ENCODE peak calls at places on chromosomes 12 and 14, in five cellular contexts. One of them, this sample, is unnamed.

GRCh38 chr12:64088431-64089349 is 133.4 kb downstream of the KICS2 start:
- DNase-seq in testis: peak; percentile 89
- DNase-seq in thoracic aorta: no peak
- DNase-seq in GM12865: peak; percentile 10
- DNase-seq in transverse colon: peak; percentile 65
- DNase-seq in this sample: no peak

GRCh38 chr12:55057466-55057865 is 37.7 kb downstream of the NEUROD4 start:
- DNase-seq in thoracic aorta: no peak
- DNase-seq in testis: no peak
- DNase-seq in GM12865: no peak
- DNase-seq in transverse colon: no peak
- DNase-seq in this sample: no peak

GRCh38 chr12:127628655-127629054 is 638.3 kb upstream of the TMEM132C start:
- DNase-seq in transverse colon: no peak
- DNase-seq in thoracic aorta: no peak
- DNase-seq in GM12865: no peak
- DNase-seq in testis: no peak
- DNase-seq in this sample: no peak

GRCh38 chr12:2244013-2244861 is 191.4 kb downstream of the CACNA1C start:
- DNase-seq in thoracic aorta: no peak
- DNase-seq in transverse colon: peak; percentile 34
- DNase-seq in GM12865: no peak
- DNase-seq in testis: no peak
- DNase-seq in this sample: no peak

GRCh38 chr12:76444408-76444984 is 96.3 kb upstream of the BBS10 start:
- DNase-seq in GM12865: peak; percentile 1
- DNase-seq in transverse colon: no peak
- DNase-seq in testis: no peak
- DNase-seq in thoracic aorta: no peak
- DNase-seq in this sample: no peak

GRCh38 chr12:85310456-85311076 is 30.5 kb downstream of the ALX1 start:
- DNase-seq in GM12865: peak; percentile 3
- DNase-seq in thoracic aorta: no peak
- DNase-seq in testis: no peak
- DNase-seq in transverse colon: no peak
- DNase-seq in this sample: no peak

GRCh38 chr14:30275604-30276003 is 283.4 kb upstream of the G2E3 start:
- DNase-seq in testis: no peak
- DNase-seq in GM12865: no peak
- DNase-seq in transverse colon: no peak
- DNase-seq in thoracic aorta: no peak
- DNase-seq in this sample: no peak

GRCh38 chr14:95070748-95071435 is 86.4 kb downstream of the DICER1 start:
- DNase-seq in transverse colon: no peak
- DNase-seq in testis: no peak
- DNase-seq in thoracic aorta: no peak
- DNase-seq in GM12865: no peak
- DNase-seq in this sample: no peak

GRCh38 chr14:31559939-31560338 is 1.3 kb upstream of the NUBPL start:
- DNase-seq in thoracic aorta: no peak
- DNase-seq in testis: no peak
- DNase-seq in GM12865: no peak
- DNase-seq in transverse colon: no peak
- DNase-seq in this sample: no peak

GRCh38 chr12:94260017-94260416 is 111.6 kb downstream of the PLXNC1 start:
- DNase-seq in GM12865: no peak
- DNase-seq in testis: no peak
- DNase-seq in transverse colon: no peak
- DNase-seq in thoracic aorta: no peak
- DNase-seq in this sample: no peak

GRCh38 chr14:95128140-95128539 is 29.2 kb downstream of the DICER1 start:
- DNase-seq in transverse colon: no peak
- DNase-seq in testis: no peak
- DNase-seq in thoracic aorta: no peak
- DNase-seq in GM12865: no peak
- DNase-seq in this sample: no peak

GRCh38 chr14:93929657-93930056 is 2.5 kb downstream of the FAM181A start:
- DNase-seq in transverse colon: no peak
- DNase-seq in testis: no peak
- DNase-seq in thoracic aorta: no peak
- DNase-seq in GM12865: no peak
- DNase-seq in this sample: no peak

GRCh38 chr14:87698496-87698895 is 294.5 kb downstream of the GALC start:
- DNase-seq in GM12865: no peak
- DNase-seq in thoracic aorta: no peak
- DNase-seq in transverse colon: no peak
- DNase-seq in testis: no peak
- DNase-seq in this sample: no peak

GRCh38 chr12:46187023-46187422 is 81.8 kb downstream of the SLC38A1 start:
- DNase-seq in transverse colon: no peak
- DNase-seq in GM12865: no peak
- DNase-seq in testis: no peak
- DNase-seq in thoracic aorta: no peak
- DNase-seq in this sample: no peak

GRCh38 chr14:89563503-89563902 is 146.5 kb upstream of the FOXN3 start:
- DNase-seq in GM12865: no peak
- DNase-seq in transverse colon: no peak
- DNase-seq in thoracic aorta: no peak
- DNase-seq in testis: no peak
- DNase-seq in this sample: no peak

GRCh38 chr12:82146740-82147139 is 211.4 kb downstream of the CCDC59 start:
- DNase-seq in transverse colon: no peak
- DNase-seq in testis: no peak
- DNase-seq in GM12865: no peak
- DNase-seq in thoracic aorta: no peak
- DNase-seq in this sample: no peak

GRCh38 chr14:30610719-30611388 is 11.3 kb upstream of the SCFD1 start:
- DNase-seq in thoracic aorta: no peak
- DNase-seq in testis: no peak
- DNase-seq in transverse colon: peak; percentile 74
- DNase-seq in GM12865: peak; percentile 27
- DNase-seq in this sample: peak; percentile 26

GRCh38 chr14:105879867-105880561 is 353.6 kb downstream of the TMEM121 start:
- DNase-seq in transverse colon: peak; percentile 3
- DNase-seq in testis: no peak
- DNase-seq in thoracic aorta: no peak
- DNase-seq in GM12865: no peak
- DNase-seq in this sample: no peak

GRCh38 chr12:56374726-56375597 is 12.3 kb upstream of the APOF start:
- DNase-seq in thoracic aorta: no peak
- DNase-seq in GM12865: no peak
- DNase-seq in transverse colon: no peak
- DNase-seq in testis: no peak
- DNase-seq in this sample: no peak

GRCh38 chr12:47361389-47362031 is 281.8 kb upstream of the AMIGO2 start:
- DNase-seq in GM12865: peak; percentile 45
- DNase-seq in thoracic aorta: no peak
- DNase-seq in testis: peak; percentile 34
- DNase-seq in transverse colon: peak; percentile 40
- DNase-seq in this sample: peak; percentile 62

GRCh38 chr12:20142295-20142694 is 226.0 kb upstream of the PDE3A start:
- DNase-seq in GM12865: no peak
- DNase-seq in testis: no peak
- DNase-seq in thoracic aorta: no peak
- DNase-seq in transverse colon: no peak
- DNase-seq in this sample: no peak

GRCh38 chr12:130633771-130634170 is 82.3 kb downstream of the RIMBP2 start:
- DNase-seq in testis: no peak
- DNase-seq in transverse colon: peak; percentile 46
- DNase-seq in thoracic aorta: no peak
- DNase-seq in GM12865: no peak
- DNase-seq in this sample: no peak

GRCh38 chr12:21818627-21819026 is 44.1 kb upstream of the KCNJ8 start:
- DNase-seq in GM12865: no peak
- DNase-seq in testis: no peak
- DNase-seq in transverse colon: no peak
- DNase-seq in thoracic aorta: no peak
- DNase-seq in this sample: no peak

GRCh38 chr14:60705100-60705499 is 19.1 kb downstream of the SIX4 start:
- DNase-seq in GM12865: no peak
- DNase-seq in testis: no peak
- DNase-seq in transverse colon: no peak
- DNase-seq in thoracic aorta: no peak
- DNase-seq in this sample: no peak

GRCh38 chr14:102893452-102893851 is 29.0 kb upstream of the AMN start:
- DNase-seq in testis: peak; percentile 88
- DNase-seq in GM12865: no peak
- DNase-seq in transverse colon: peak; percentile 44
- DNase-seq in thoracic aorta: no peak
- DNase-seq in this sample: no peak

GRCh38 chr12:124954771-124955170 is 34.2 kb downstream of the DHX37 start:
- DNase-seq in testis: no peak
- DNase-seq in thoracic aorta: no peak
- DNase-seq in GM12865: no peak
- DNase-seq in transverse colon: no peak
- DNase-seq in this sample: no peak

GRCh38 chr12:59077153-59077930 is 157.0 kb upstream of the LRIG3 start:
- DNase-seq in GM12865: no peak
- DNase-seq in testis: no peak
- DNase-seq in thoracic aorta: no peak
- DNase-seq in transverse colon: peak; percentile 48
- DNase-seq in this sample: no peak

GRCh38 chr12:110639336-110640178 is 25.6 kb downstream of the TCTN1 start:
- DNase-seq in GM12865: peak; percentile 29
- DNase-seq in transverse colon: no peak
- DNase-seq in thoracic aorta: no peak
- DNase-seq in testis: no peak
- DNase-seq in this sample: no peak

GRCh38 chr12:67649165-67650126 is 901 bp downstream of the DYRK2 start:
- DNase-seq in GM12865: peak; percentile 37
- DNase-seq in transverse colon: peak; percentile 57
- DNase-seq in testis: peak; percentile 35
- DNase-seq in thoracic aorta: no peak
- DNase-seq in this sample: peak; percentile 47

GRCh38 chr14:103558071-103558882 is 4.2 kb downstream of the BAG5 start:
- DNase-seq in testis: no peak
- DNase-seq in thoracic aorta: no peak
- DNase-seq in GM12865: no peak
- DNase-seq in transverse colon: no peak
- DNase-seq in this sample: no peak

GRCh38 chr12:69000540-69001243 is 67.7 kb upstream of the CPM start:
- DNase-seq in testis: no peak
- DNase-seq in thoracic aorta: no peak
- DNase-seq in GM12865: no peak
- DNase-seq in transverse colon: no peak
- DNase-seq in this sample: no peak

DNA sequence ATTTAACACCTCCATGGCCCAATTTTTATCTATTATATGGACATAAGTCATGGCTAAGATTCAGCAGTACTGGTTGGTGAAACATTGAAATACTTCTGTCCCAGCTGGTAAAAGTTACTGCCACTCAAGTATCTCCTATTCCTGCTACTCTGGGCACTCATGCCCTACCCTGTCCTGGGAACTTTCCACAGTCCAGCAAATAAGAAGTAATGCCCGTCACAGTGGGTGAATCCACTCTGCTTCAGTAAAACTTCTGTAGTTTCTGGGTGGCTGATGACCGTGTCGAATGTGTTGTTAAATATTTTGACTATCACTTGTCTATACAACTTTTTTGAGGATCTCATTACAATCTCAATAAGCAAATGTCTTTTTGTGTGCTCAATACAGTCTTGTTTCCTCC is 209.3 kb upstream of the IGF1 start:
- DNase-seq in transverse colon: no peak
- DNase-seq in testis: no peak
- DNase-seq in thoracic aorta: no peak
- DNase-seq in GM12865: no peak
- DNase-seq in this sample: no peak
- TF ChIP-seq CTCF in transverse colon: no peak
- TF ChIP-seq CTCF in testis: no peak
- TF ChIP-seq CTCF in thoracic aorta: no peak
- TF ChIP-seq CTCF in GM12865: no peak
- TF ChIP-seq CTCF in this sample: no peak

GRCh38 chr14:67984274-67984673 is 164.7 kb downstream of the RAD51B start:
- DNase-seq in testis: no peak
- DNase-seq in transverse colon: no peak
- DNase-seq in GM12865: no peak
- DNase-seq in thoracic aorta: no peak
- DNase-seq in this sample: no peak

GRCh38 chr14:67982711-67983608 is 163.4 kb downstream of the RAD51B start:
- DNase-seq in thoracic aorta: no peak
- DNase-seq in transverse colon: no peak
- DNase-seq in GM12865: no peak
- DNase-seq in testis: no peak
- DNase-seq in this sample: no peak

GRCh38 chr14:67987596-67987995 is 168.0 kb downstream of the RAD51B start:
- DNase-seq in testis: peak; percentile 20
- DNase-seq in GM12865: no peak
- DNase-seq in thoracic aorta: no peak
- DNase-seq in transverse colon: no peak
- DNase-seq in this sample: no peak
- H3K4me3 ChIP-seq in testis: no peak overlapping the region
- H3K4me3 ChIP-seq in GM12865: no peak overlapping the region
- H3K4me3 ChIP-seq in thoracic aorta: peak overlapping the region; percentile 11
- H3K4me3 ChIP-seq in transverse colon: no peak overlapping the region
- H3K4me3 ChIP-seq in this sample: no peak overlapping the region

DNA sequence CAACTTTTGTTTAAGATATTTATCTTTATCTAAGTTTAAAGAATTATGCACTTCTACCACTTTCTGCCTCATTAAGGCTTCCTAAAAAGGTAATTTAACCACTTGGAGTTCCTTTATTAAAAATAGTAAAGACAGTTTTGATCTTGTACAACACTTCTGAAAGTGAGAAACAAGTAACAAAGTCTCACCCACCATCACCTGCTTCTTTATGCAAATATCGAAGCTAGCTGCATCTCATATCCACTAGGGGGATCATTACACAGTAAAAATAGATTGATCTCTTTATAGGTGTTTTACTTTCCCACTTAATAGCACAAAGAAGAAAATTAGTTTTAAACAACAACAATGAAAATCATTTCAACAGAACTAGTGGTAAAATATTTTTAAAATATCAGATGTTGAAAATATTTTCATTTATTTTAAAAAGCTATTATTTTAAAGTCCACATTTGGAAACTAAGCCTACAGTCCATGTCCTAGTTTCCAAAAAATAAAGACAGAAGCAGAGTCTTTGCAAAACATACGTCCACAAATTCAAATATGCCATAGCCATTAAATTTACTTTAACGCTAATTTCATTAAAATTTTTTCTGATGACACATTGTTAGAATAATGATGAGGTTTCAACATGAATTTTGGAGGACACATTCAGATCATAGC is 160.0 kb upstream of the SOX5 start:
- DNase-seq in thoracic aorta: no peak
- DNase-seq in GM12865: peak; percentile 64
- DNase-seq in transverse colon: no peak
- DNase-seq in testis: no peak
- DNase-seq in this sample: no peak
- TF ChIP-seq CTCF in thoracic aorta: peak; percentile 41
- TF ChIP-seq CTCF in GM12865: peak; percentile 33
- TF ChIP-seq CTCF in transverse colon: peak; percentile 40
- TF ChIP-seq CTCF in testis: peak; percentile 33
- TF ChIP-seq CTCF in this sample: peak; percentile 84

DNA sequence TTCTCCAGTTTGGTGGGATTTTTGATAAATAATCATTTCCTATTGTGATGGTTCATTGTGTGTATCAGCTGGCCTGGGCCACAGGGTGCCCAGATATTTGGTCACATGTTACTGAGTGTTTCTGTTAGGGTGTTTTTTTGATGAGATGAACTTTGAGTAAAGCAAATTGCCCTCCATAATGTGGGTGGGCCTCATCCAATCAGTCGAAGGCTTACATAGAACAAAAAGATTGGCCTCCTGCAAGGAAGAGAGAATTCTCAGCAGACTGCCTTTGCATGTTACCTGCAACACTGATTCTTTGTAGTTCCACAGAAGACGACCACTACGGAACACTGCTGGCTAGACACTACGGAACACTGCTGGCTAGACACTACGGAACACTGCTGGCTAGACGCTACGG is 441.6 kb downstream of the GLT1D1 start:
- DNase-seq in GM12865: no peak
- DNase-seq in testis: no peak
- DNase-seq in transverse colon: no peak
- DNase-seq in thoracic aorta: no peak
- DNase-seq in this sample: no peak
- H3K4me3 ChIP-seq in GM12865: no peak overlapping the region
- H3K4me3 ChIP-seq in testis: no peak overlapping the region
- H3K4me3 ChIP-seq in transverse colon: no peak overlapping the region
- H3K4me3 ChIP-seq in thoracic aorta: no peak overlapping the region
- H3K4me3 ChIP-seq in this sample: no peak overlapping the region